ENCODE peak calls at places on chromosomes 11 and 22, in six cellular contexts. One of them, this sample, is unnamed.

GRCh38 chr22:17847360-17848078 is 73.2 kb upstream of the BID start:
- DNase-seq in ureter: no peak
- DNase-seq in stimulated activated CD4-positive, alpha-beta T cell treated with anti-CD3 and anti-CD28 coated beads, Interleukin-2, amount 100 ng/mL, for 4 hours: no peak
- DNase-seq in SW 1271: no peak
- DNase-seq in sciatic nerve: no peak
- DNase-seq in amygdala: no peak
- DNase-seq in this sample: no peak

GRCh38 chr11:97158256-97158655 is 768.4 kb downstream of the JRKL start:
- DNase-seq in ureter: no peak
- DNase-seq in stimulated activated CD4-positive, alpha-beta T cell treated with anti-CD3 and anti-CD28 coated beads, Interleukin-2, amount 100 ng/mL, for 4 hours: no peak
- DNase-seq in SW 1271: no peak
- DNase-seq in sciatic nerve: no peak
- DNase-seq in amygdala: no peak
- DNase-seq in this sample: no peak

GRCh38 chr22:42856865-42857704 is at the start of gene ARFGAP3:
- DNase-seq in ureter: peak
- DNase-seq in stimulated activated CD4-positive, alpha-beta T cell treated with anti-CD3 and anti-CD28 coated beads, Interleukin-2, amount 100 ng/mL, for 4 hours: peak
- DNase-seq in SW 1271: peak
- DNase-seq in sciatic nerve: peak
- DNase-seq in amygdala: peak
- DNase-seq in this sample: peak

GRCh38 chr11:12973529-12974181 is 35.5 kb upstream of the RASSF10 start:
- DNase-seq in ureter: no peak
- DNase-seq in stimulated activated CD4-positive, alpha-beta T cell treated with anti-CD3 and anti-CD28 coated beads, Interleukin-2, amount 100 ng/mL, for 4 hours: no peak
- DNase-seq in SW 1271: no peak
- DNase-seq in sciatic nerve: no peak
- DNase-seq in amygdala: no peak
- DNase-seq in this sample: no peak

GRCh38 chr11:69089258-69089657 is 40.5 kb downstream of the TPCN2 start:
- DNase-seq in ureter: no peak
- DNase-seq in stimulated activated CD4-positive, alpha-beta T cell treated with anti-CD3 and anti-CD28 coated beads, Interleukin-2, amount 100 ng/mL, for 4 hours: no peak
- DNase-seq in SW 1271: no peak
- DNase-seq in sciatic nerve: no peak
- DNase-seq in amygdala: no peak
- DNase-seq in this sample: no peak

GRCh38 chr11:17743026-17743807 is 8.6 kb downstream of the KCNC1 start:
- DNase-seq in ureter: no peak
- DNase-seq in stimulated activated CD4-positive, alpha-beta T cell treated with anti-CD3 and anti-CD28 coated beads, Interleukin-2, amount 100 ng/mL, for 4 hours: no peak
- DNase-seq in SW 1271: no peak
- DNase-seq in sciatic nerve: no peak
- DNase-seq in amygdala: no peak
- DNase-seq in this sample: no peak

GRCh38 chr11:129440028-129440630 is 64.5 kb downstream of the BARX2 start:
- DNase-seq in ureter: no peak
- DNase-seq in stimulated activated CD4-positive, alpha-beta T cell treated with anti-CD3 and anti-CD28 coated beads, Interleukin-2, amount 100 ng/mL, for 4 hours: no peak
- DNase-seq in SW 1271: no peak
- DNase-seq in sciatic nerve: no peak
- DNase-seq in amygdala: no peak
- DNase-seq in this sample: no peak

GRCh38 chr11:112728288-112728687 is 232.9 kb upstream of the NCAM1 start:
- DNase-seq in ureter: no peak
- DNase-seq in stimulated activated CD4-positive, alpha-beta T cell treated with anti-CD3 and anti-CD28 coated beads, Interleukin-2, amount 100 ng/mL, for 4 hours: no peak
- DNase-seq in SW 1271: no peak
- DNase-seq in sciatic nerve: no peak
- DNase-seq in amygdala: no peak
- DNase-seq in this sample: no peak

GRCh38 chr11:19345848-19346681 is 105.3 kb upstream of the E2F8 start:
- DNase-seq in ureter: no peak
- DNase-seq in stimulated activated CD4-positive, alpha-beta T cell treated with anti-CD3 and anti-CD28 coated beads, Interleukin-2, amount 100 ng/mL, for 4 hours: no peak
- DNase-seq in SW 1271: no peak
- DNase-seq in sciatic nerve: no peak
- DNase-seq in amygdala: peak
- DNase-seq in this sample: no peak

GRCh38 chr22:38718414-38718813 is 12.7 kb downstream of the GTPBP1 start:
- DNase-seq in ureter: no peak
- DNase-seq in stimulated activated CD4-positive, alpha-beta T cell treated with anti-CD3 and anti-CD28 coated beads, Interleukin-2, amount 100 ng/mL, for 4 hours: no peak
- DNase-seq in SW 1271: peak
- DNase-seq in sciatic nerve: peak
- DNase-seq in amygdala: no peak
- DNase-seq in this sample: no peak

GRCh38 chr11:7965386-7965785 is at the start of gene NLRP10:
- DNase-seq in ureter: no peak
- DNase-seq in stimulated activated CD4-positive, alpha-beta T cell treated with anti-CD3 and anti-CD28 coated beads, Interleukin-2, amount 100 ng/mL, for 4 hours: no peak
- DNase-seq in SW 1271: no peak
- DNase-seq in sciatic nerve: no peak
- DNase-seq in amygdala: no peak
- DNase-seq in this sample: no peak

GRCh38 chr11:68667511-68668253 is 16.7 kb upstream of the GAL start:
- DNase-seq in ureter: no peak
- DNase-seq in stimulated activated CD4-positive, alpha-beta T cell treated with anti-CD3 and anti-CD28 coated beads, Interleukin-2, amount 100 ng/mL, for 4 hours: no peak
- DNase-seq in SW 1271: no peak
- DNase-seq in sciatic nerve: peak
- DNase-seq in amygdala: no peak
- DNase-seq in this sample: no peak

GRCh38 chr11:85902353-85902752 is 47.2 kb downstream of the CCDC83 start:
- DNase-seq in ureter: no peak
- DNase-seq in stimulated activated CD4-positive, alpha-beta T cell treated with anti-CD3 and anti-CD28 coated beads, Interleukin-2, amount 100 ng/mL, for 4 hours: no peak
- DNase-seq in SW 1271: no peak
- DNase-seq in sciatic nerve: no peak
- DNase-seq in amygdala: no peak
- DNase-seq in this sample: no peak

GRCh38 chr11:102831128-102831708 is 12.2 kb downstream of the MMP3 start:
- DNase-seq in ureter: no peak
- DNase-seq in stimulated activated CD4-positive, alpha-beta T cell treated with anti-CD3 and anti-CD28 coated beads, Interleukin-2, amount 100 ng/mL, for 4 hours: no peak
- DNase-seq in SW 1271: no peak
- DNase-seq in sciatic nerve: peak
- DNase-seq in amygdala: no peak
- DNase-seq in this sample: no peak

GRCh38 chr11:110818032-110818687 is 105.9 kb upstream of the ARHGAP20 start:
- DNase-seq in ureter: no peak
- DNase-seq in stimulated activated CD4-positive, alpha-beta T cell treated with anti-CD3 and anti-CD28 coated beads, Interleukin-2, amount 100 ng/mL, for 4 hours: no peak
- DNase-seq in SW 1271: no peak
- DNase-seq in sciatic nerve: no peak
- DNase-seq in amygdala: no peak
- DNase-seq in this sample: no peak

This sample was measured in activated T-cell treated with anti-CD3 and anti-CD28 coated beads, Interleukin-2, amount 50 U/mL, for 4 hours.